ENCODE peak calls at places on chromosomes 4 and X, in five cellular contexts. F is GM13977, C is naive B cell, R is glomerular endothelial cell, M is GM23248. L is an unnamed sample.
A peak's percentile ranks its signal among the peaks of the same experiment; 100 is the strongest.

GRCh38 chrX:2371026-2371778 is 129.6 kb downstream of the DHRSX start:
- DNase-seq in R (no peak), F (no peak), C (no peak), M (no peak), L (no peak)

GRCh38 chrX:48487362-48487785 is 11.4 kb downstream of the FTSJ1 start:
- DNase-seq in M (peak; percentile 85), R (no peak), C (no peak), F (no peak), L (no peak)

GRCh38 chr4:3422808-3423297 is 18.9 kb upstream of the HGFAC start:
- DNase-seq in M (no peak), C (no peak), F (no peak), R (no peak), L (no peak)

GRCh38 chr4:121758896-121759568 is 5.9 kb downstream of the SMIM43 start:
- DNase-seq in M (peak; percentile 72), R (no peak), C (no peak), F (no peak), L (no peak)

GRCh38 chr4:5460106-5460801 is 248.1 kb downstream of the EVC2 start:
- DNase-seq in C (no peak), R (peak; percentile 4), M (peak; percentile 47), F (peak; percentile 35), L (peak; percentile 18)

GRCh38 chr4:140483445-140483844 is 14.6 kb downstream of the MGAT4D start:
- DNase-seq in M (no peak), F (no peak), C (no peak), R (no peak), L (no peak)

GRCh38 chrX:152907084-152907651 is 9.3 kb downstream of the ZNF185 start:
- DNase-seq in R (no peak), C (no peak), M (peak; percentile 27), F (no peak), L (no peak)

GRCh38 chr4:138241281-138242075 is 671 bp downstream of the SLC7A11 start:
- DNase-seq in F (no peak), C (no peak), M (peak; percentile 71), R (no peak), L (no peak)

GRCh38 chr4:138706206-138706605 is 309.4 kb upstream of the NOCT start:
- DNase-seq in R (no peak), C (no peak), M (peak; percentile 23), F (no peak), L (no peak)

GRCh38 chr4:86791126-86791525 is 58.1 kb downstream of the SLC10A6 start:
- DNase-seq in C (no peak), R (no peak), M (no peak), F (no peak), L (no peak)

L was measured in GM20000.